ENCODE peak calls at places on chromosomes 1 and 21, in ten cellular contexts. K is testis, L is activated gamma-delta T cell, C is GM12892, X is psoas muscle, N is occipital lobe, E is T follicular helper cell, S is stromal cell of bone marrow, P is H9, V is tibial nerve. T is an unnamed sample.

GRCh38 chr1:159911668-159912067 is 11.7 kb upstream of the CFAP45 start:
- DNase-seq in K (no peak), L (no peak), C (no peak), X (no peak), N (no peak), E (no peak), S (no peak), P (no peak), V (no peak), T (peak; percentile 44)

GRCh38 chr1:69845655-69846054 is 277.9 kb downstream of the LRRC7 start:
- DNase-seq in K (no peak), L (no peak), C (no peak), X (no peak), N (no peak), E (no peak), S (no peak), P (no peak), V (no peak), T (no peak)

GRCh38 chr1:229140018-229140417 is 130.9 kb upstream of the RAB4A start:
- DNase-seq in K (no peak), L (no peak), C (no peak), X (no peak), N (no peak), E (no peak), S (no peak), P (no peak), V (no peak), T (no peak)

GRCh38 chr21:30839304-30839703 is 9.7 kb upstream of the KRTAP7-1 start:
- DNase-seq in K (peak; percentile 83), L (no peak), C (no peak), X (no peak), N (no peak), E (no peak), S (no peak), P (peak; percentile 73), V (no peak), T (no peak)

GRCh38 chr1:208238710-208239517 is 5.3 kb downstream of the PLXNA2 start:
- DNase-seq in K (peak; percentile 49), L (no peak), C (no peak), X (no peak), N (no peak), E (no peak), S (no peak), P (peak; percentile 77), V (no peak), T (no peak)

GRCh38 chr1:165637427-165637826 is 6.4 kb downstream of the MGST3 start:
- DNase-seq in K (no peak), L (no peak), C (no peak), X (no peak), N (no peak), E (no peak), S (no peak), P (no peak), V (no peak), T (no peak)

GRCh38 chr1:78254517-78254916 is 208.8 kb downstream of the GIPC2 start:
- DNase-seq in K (no peak), L (no peak), C (no peak), X (no peak), N (no peak), E (no peak), S (peak; percentile 86), P (no peak), V (no peak), T (no peak)

GRCh38 chr1:161994153-161994814 is 29.4 kb downstream of the OLFML2B start:
- DNase-seq in K (peak; percentile 64), L (no peak), C (no peak), X (no peak), N (peak; percentile 38), E (no peak), S (peak; percentile 25), P (no peak), V (no peak), T (peak; percentile 79)

GRCh38 chr1:30779294-30780071 is 21.9 kb upstream of the LAPTM5 start:
- DNase-seq in K (peak; percentile 91), L (peak; percentile 71), C (peak; percentile 83), X (peak; percentile 89), N (peak; percentile 73), E (peak; percentile 82), S (no peak), P (peak; percentile 92), V (peak; percentile 85), T (peak; percentile 88)

GRCh38 chr1:53332833-53333232 is 5.0 kb upstream of the LRP8 start:
- DNase-seq in K (peak; percentile 9), L (no peak), C (no peak), X (no peak), N (no peak), E (no peak), S (no peak), P (peak; percentile 12), V (no peak), T (peak; percentile 45)

GRCh38 chr21:26366781-26367180 is 196.2 kb upstream of the APP start:
- DNase-seq in K (no peak), L (no peak), C (no peak), X (no peak), N (no peak), E (no peak), S (peak; percentile 9), P (no peak), V (no peak), T (no peak)

GRCh38 chr1:160143695-160144094 is 7.7 kb upstream of the ATP1A4 start:
- DNase-seq in K (no peak), L (no peak), C (no peak), X (no peak), N (no peak), E (no peak), S (no peak), P (no peak), V (no peak), T (no peak)

GRCh38 chr1:77975386-77975785 is 3.5 kb downstream of the FUBP1 start:
- DNase-seq in K (no peak), L (no peak), C (no peak), X (no peak), N (no peak), E (no peak), S (no peak), P (no peak), V (no peak), T (no peak)

GRCh38 chr1:84643183-84643582 is 47.1 kb downstream of the SSX2IP start:
- DNase-seq in K (no peak), L (no peak), C (no peak), X (no peak), N (peak; percentile 10), E (no peak), S (no peak), P (no peak), V (no peak), T (no peak)

GRCh38 chr1:39722495-39722894 is 16.2 kb upstream of the PPIE start:
- DNase-seq in K (no peak), L (no peak), C (no peak), X (no peak), N (no peak), E (no peak), S (no peak), P (no peak), V (no peak), T (no peak)

GRCh38 chr1:181538836-181539235 is 55.5 kb downstream of the CACNA1E start:
- DNase-seq in K (no peak), L (no peak), C (no peak), X (no peak), N (no peak), E (no peak), S (no peak), P (no peak), V (no peak), T (no peak)

GRCh38 chr1:243719476-243719875 is 130.6 kb downstream of the AKT3 start:
- DNase-seq in K (no peak), L (no peak), C (no peak), X (no peak), N (no peak), E (no peak), S (no peak), P (no peak), V (no peak), T (no peak)

GRCh38 chr1:75136921-75137641 is 2.9 kb downstream of the LHX8 start:
- DNase-seq in K (no peak), L (no peak), C (no peak), X (no peak), N (no peak), E (no peak), S (no peak), P (no peak), V (no peak), T (no peak)

GRCh38 chr1:84613887-84614286 is 39.6 kb upstream of the CTBS start:
- DNase-seq in K (no peak), L (no peak), C (no peak), X (no peak), N (no peak), E (no peak), S (no peak), P (no peak), V (no peak), T (no peak)

GRCh38 chr1:8495928-8496401 is 178.1 kb downstream of the SLC45A1 start:
- DNase-seq in K (no peak), L (no peak), C (no peak), X (no peak), N (no peak), E (no peak), S (no peak), P (no peak), V (no peak), T (no peak)